ENCODE peak calls at places on chromosomes 13 and 19, in nine cellular contexts. M, Q, E, X, P, S, G, F and A are unnamed samples.

GRCh38 chr19:35056513-35057063 is 15.1 kb downstream of the HPN start:
- DNase-seq in F (no peak), P (no peak), M (no peak), Q (no peak), X (no peak), E (no peak), S (no peak), G (no peak), A (no peak)

GRCh38 chr19:53647350-53647749 is 15.6 kb downstream of the DPRX start:
- DNase-seq in E (no peak), P (no peak), M (no peak), G (no peak), Q (no peak), X (no peak), F (no peak), S (no peak), A (no peak)

GRCh38 chr19:13055213-13056051 is 47.2 kb downstream of the LYL1 start:
- DNase-seq in E (peak; percentile 95), F (peak; percentile 77), X (no peak), M (no peak), S (peak; percentile 30), G (peak; percentile 95), P (no peak), Q (no peak), A (peak; percentile 92)

GRCh38 chr19:16200038-16200775 is 2.5 kb downstream of the AP1M1 start:
- DNase-seq in F (no peak), G (peak; percentile 76), E (peak; percentile 31), Q (no peak), S (no peak), X (no peak), P (no peak), M (no peak), A (no peak)

GRCh38 chr19:47860602-47861297 is 1.7 kb downstream of the TPRX2 start:
- DNase-seq in E (no peak), Q (no peak), G (no peak), X (no peak), S (no peak), P (no peak), F (no peak), M (no peak), A (no peak)

GRCh38 chr13:111344471-111345191 is 24.2 kb downstream of the TEX29 start:
- DNase-seq in E (peak; percentile 67), S (peak; percentile 66), X (no peak), Q (no peak), M (no peak), P (no peak), G (peak; percentile 3), F (peak; percentile 32), A (peak; percentile 47)

GRCh38 chr13:66635526-66635925 is 594.6 kb downstream of the PCDH9 start:
- DNase-seq in S (no peak), E (peak; percentile 75), G (peak; percentile 93), F (peak; percentile 78), M (no peak), Q (no peak), P (no peak), X (no peak), A (peak; percentile 96)

GRCh38 chr13:26075498-26075897 is 23.7 kb upstream of the SHISA2 start:
- DNase-seq in G (no peak), X (no peak), F (no peak), M (no peak), S (no peak), P (no peak), Q (no peak), E (no peak), A (no peak)

GRCh38 chr13:27810461-27810860 is 18.2 kb downstream of the GSX1 start:
- DNase-seq in X (no peak), E (no peak), S (no peak), P (no peak), F (no peak), M (no peak), Q (no peak), G (no peak), A (no peak)

GRCh38 chr13:98327326-98328314 is 150.6 kb upstream of the RNF113B start:
- DNase-seq in G (peak; percentile 59), P (no peak), E (peak; percentile 55), F (peak; percentile 60), S (no peak), M (no peak), Q (no peak), X (no peak), A (peak; percentile 83)

GRCh38 chr13:77409412-77409811 is 82.5 kb upstream of the MYCBP2 start:
- DNase-seq in M (no peak), G (no peak), Q (no peak), E (no peak), F (no peak), S (no peak), X (no peak), P (no peak), A (no peak)

GRCh38 chr19:49710372-49710951 is 19.5 kb downstream of the CPT1C start:
- DNase-seq in Q (no peak), F (no peak), S (no peak), M (no peak), G (peak; percentile 40), X (no peak), E (peak; percentile 49), P (no peak), A (peak; percentile 50)

GRCh38 chr13:93505104-93505952 is 278.7 kb downstream of the GPC6 start:
- DNase-seq in Q (no peak), X (no peak), F (no peak), E (peak; percentile 64), G (peak; percentile 42), S (no peak), P (no peak), M (no peak), A (peak; percentile 56)

GRCh38 chr13:96294930-96295657 is 205.2 kb downstream of the HS6ST3 start:
- DNase-seq in P (no peak), F (no peak), E (no peak), G (no peak), S (no peak), X (no peak), M (no peak), Q (no peak), A (no peak)

GRCh38 chr19:48913114-48913513 is 13.0 kb downstream of the NUCB1 start:
- DNase-seq in S (no peak), Q (no peak), F (no peak), G (no peak), P (no peak), X (no peak), M (no peak), E (no peak), A (no peak)

GRCh38 chr13:78958019-78958418 is 299.1 kb upstream of the OBI1 start:
- DNase-seq in P (no peak), G (no peak), E (no peak), X (no peak), S (no peak), M (no peak), Q (no peak), F (no peak), A (no peak)

GRCh38 chr19:5154129-5154798 is 185.4 kb downstream of the KDM4B start:
- DNase-seq in X (no peak), M (peak; percentile 18), S (no peak), Q (no peak), P (peak; percentile 83), F (no peak), E (no peak), G (peak; percentile 16), A (no peak)

GRCh38 chr13:114064516-114065140 is 67.8 kb downstream of the RASA3 start:
- DNase-seq in G (peak; percentile 45), E (peak; percentile 62), Q (no peak), P (no peak), S (no peak), M (no peak), X (no peak), F (no peak), A (no peak)

GRCh38 chr19:2315818-2316353 is 7.9 kb upstream of the LINGO3 start:
- DNase-seq in X (no peak), Q (no peak), M (no peak), S (no peak), F (no peak), E (peak; percentile 63), G (peak; percentile 72), P (no peak), A (no peak)

GRCh38 chr19:3580156-3580955 is 4.9 kb upstream of the GIPC3 start:
- DNase-seq in Q (no peak), P (no peak), X (no peak), M (no peak), G (peak; percentile 95), S (peak; percentile 80), E (peak; percentile 97), F (peak; percentile 83), A (peak; percentile 97)

GRCh38 chr13:65965496-65965895 is 1264.6 kb downstream of the PCDH9 start:
- DNase-seq in E (peak; percentile 33), P (no peak), M (no peak), X (no peak), G (peak; percentile 44), S (peak; percentile 10), Q (no peak), F (peak; percentile 55), A (no peak)

GRCh38 chr13:44389856-44390255 is 16.2 kb downstream of the SERP2 start:
- DNase-seq in Q (no peak), G (no peak), P (no peak), M (no peak), E (no peak), F (no peak), S (no peak), X (no peak), A (no peak)

GRCh38 chr19:797528-798414 is 519 bp downstream of the PTBP1 start:
- DNase-seq in E (peak; percentile 90), P (peak; percentile 100), X (peak; percentile 87), F (peak; percentile 65), Q (no peak), S (peak; percentile 81), M (peak; percentile 71), G (peak; percentile 91), A (peak; percentile 72)